ENCODE peak calls at places on chromosomes 4 and X, in eight cellular contexts. E is NCI-H2081; I is NCI-H1930; B is HuH-7.5; U is activated T-helper 1 cell treated with anti-CD3 and anti-CD28 coated beads, Interleukin-12 subunit alpha, Interleukin-12 subunit beta, Interleukin-2, Interleukin-4 antibody, amounts not matched to agents 30 ng/mL and 10 ng/mL and 1 ng/mL, durations not matched to agents 14 hours and 24 hours and 36 hours; T is H9; Q is GM20000; X is GM23338. H is an unnamed sample.
A peak's percentile ranks its signal among the peaks of the same experiment; 100 is the strongest.

GRCh38 chrX:136747003-136747986 is 33.4 kb downstream of the ARHGEF6 start:
- DNase-seq in E (no peak), I (no peak), B (no peak), U (no peak), T (no peak), Q (no peak), X (no peak), H (no peak)

GRCh38 chr4:1910643-1911042 is 39.5 kb downstream of the NSD2 start:
- DNase-seq in E (peak; percentile 34), I (no peak), B (peak; percentile 29), U (no peak), T (peak; percentile 62), Q (no peak), X (peak; percentile 88), H (no peak)

GRCh38 chr4:159269143-159269542 is 166.3 kb downstream of the RAPGEF2 start:
- DNase-seq in E (no peak), I (no peak), B (no peak), U (no peak), T (no peak), Q (no peak), X (no peak), H (no peak)

GRCh38 chr4:65495439-65495838 is 174.8 kb downstream of the EPHA5 start:
- DNase-seq in E (no peak), I (no peak), B (no peak), U (no peak), T (no peak), Q (no peak), X (no peak), H (no peak)

GRCh38 chrX:139831689-139832456 is 101.0 kb downstream of the ATP11C start:
- DNase-seq in E (no peak), I (no peak), B (no peak), U (no peak), T (no peak), Q (no peak), X (peak; percentile 32), H (no peak)

GRCh38 chr4:141473952-141474351 is 162.4 kb upstream of the IL15 start:
- DNase-seq in E (no peak), I (no peak), B (no peak), U (no peak), T (no peak), Q (no peak), X (no peak), H (no peak)

GRCh38 chr4:105122334-105122733 is 24.3 kb upstream of the TET2 start:
- DNase-seq in E (no peak), I (no peak), B (no peak), U (no peak), T (peak; percentile 66), Q (no peak), X (peak; percentile 91), H (no peak)

GRCh38 chr4:139641218-139641617 is 24.4 kb upstream of the MGST2 start:
- DNase-seq in E (no peak), I (no peak), B (no peak), U (no peak), T (no peak), Q (no peak), X (peak; percentile 16), H (no peak)

GRCh38 chr4:122212880-122213279 is 60.7 kb downstream of the BLTP1 start:
- DNase-seq in E (no peak), I (no peak), B (no peak), U (no peak), T (no peak), Q (no peak), X (no peak), H (no peak)